ENCODE peak calls at places on chromosomes 13 and 19, in eight cellular contexts. P is choroid plexus epithelial cell, U is gastrocnemius medialis, D is WERI-Rb-1, B is AG09309, A is foreskin fibroblast, R is WTC11, N is GM10248. X is an unnamed sample.

GRCh38 chr13:24293761-24294160 is 15.6 kb upstream of the C1QTNF9 start:
- DNase-seq in N (no peak), P (no peak), A (no peak), D (no peak), B (no peak), U (no peak), R (no peak), X (no peak)

GRCh38 chr13:42009057-42009456 is 39.4 kb upstream of the DGKH start:
- DNase-seq in N (no peak), P (no peak), A (no peak), B (no peak), R (no peak), D (no peak), U (no peak), X (no peak)

GRCh38 chr13:111859361-111860105 is 207.4 kb upstream of the SOX1 start:
- DNase-seq in N (no peak), R (no peak), P (no peak), U (no peak), B (no peak), A (no peak), D (no peak), X (no peak)

GRCh38 chr19:23686622-23687423 is at the start of gene ZNF675:
- DNase-seq in P (peak; percentile 95), U (peak; percentile 86), R (peak; percentile 92), N (peak; percentile 83), D (peak; percentile 93), B (peak; percentile 65), A (peak; percentile 84), X (peak; percentile 84)

GRCh38 chr19:6276447-6276846 is 3.3 kb downstream of the MLLT1 start:
- DNase-seq in D (peak; percentile 70), A (peak; percentile 88), P (peak; percentile 75), B (peak; percentile 62), R (no peak), N (no peak), U (peak; percentile 59), X (no peak)

GRCh38 chr19:4717191-4717965 is 6.3 kb downstream of the DPP9 start:
- DNase-seq in N (no peak), R (no peak), U (no peak), D (no peak), P (peak; percentile 97), A (no peak), B (no peak), X (no peak)

GRCh38 chr13:63110431-63110830 is 1694.8 kb upstream of the PCDH20 start:
- DNase-seq in B (peak; percentile 32), R (no peak), U (no peak), A (no peak), D (no peak), N (no peak), P (no peak), X (no peak)

GRCh38 chr19:1576242-1577089 is 8.3 kb upstream of the MEX3D start:
- DNase-seq in P (no peak), A (no peak), D (no peak), B (no peak), N (no peak), R (no peak), U (no peak), X (no peak)

GRCh38 chr19:13463296-13463695 is 43.0 kb downstream of the CACNA1A start:
- DNase-seq in U (no peak), R (peak; percentile 78), N (no peak), B (no peak), P (peak; percentile 0), A (peak; percentile 2), D (no peak), X (peak; percentile 32)

GRCh38 chr19:55384576-55385235 is 614 bp upstream of the TMEM238 start:
- DNase-seq in R (no peak), B (no peak), P (no peak), U (no peak), A (no peak), N (no peak), D (no peak), X (no peak)

GRCh38 chr13:113456116-113456702 is 2.9 kb upstream of the ADPRHL1 start:
- DNase-seq in A (no peak), N (no peak), U (no peak), R (no peak), P (no peak), D (peak; percentile 9), B (no peak), X (no peak)

DNA sequence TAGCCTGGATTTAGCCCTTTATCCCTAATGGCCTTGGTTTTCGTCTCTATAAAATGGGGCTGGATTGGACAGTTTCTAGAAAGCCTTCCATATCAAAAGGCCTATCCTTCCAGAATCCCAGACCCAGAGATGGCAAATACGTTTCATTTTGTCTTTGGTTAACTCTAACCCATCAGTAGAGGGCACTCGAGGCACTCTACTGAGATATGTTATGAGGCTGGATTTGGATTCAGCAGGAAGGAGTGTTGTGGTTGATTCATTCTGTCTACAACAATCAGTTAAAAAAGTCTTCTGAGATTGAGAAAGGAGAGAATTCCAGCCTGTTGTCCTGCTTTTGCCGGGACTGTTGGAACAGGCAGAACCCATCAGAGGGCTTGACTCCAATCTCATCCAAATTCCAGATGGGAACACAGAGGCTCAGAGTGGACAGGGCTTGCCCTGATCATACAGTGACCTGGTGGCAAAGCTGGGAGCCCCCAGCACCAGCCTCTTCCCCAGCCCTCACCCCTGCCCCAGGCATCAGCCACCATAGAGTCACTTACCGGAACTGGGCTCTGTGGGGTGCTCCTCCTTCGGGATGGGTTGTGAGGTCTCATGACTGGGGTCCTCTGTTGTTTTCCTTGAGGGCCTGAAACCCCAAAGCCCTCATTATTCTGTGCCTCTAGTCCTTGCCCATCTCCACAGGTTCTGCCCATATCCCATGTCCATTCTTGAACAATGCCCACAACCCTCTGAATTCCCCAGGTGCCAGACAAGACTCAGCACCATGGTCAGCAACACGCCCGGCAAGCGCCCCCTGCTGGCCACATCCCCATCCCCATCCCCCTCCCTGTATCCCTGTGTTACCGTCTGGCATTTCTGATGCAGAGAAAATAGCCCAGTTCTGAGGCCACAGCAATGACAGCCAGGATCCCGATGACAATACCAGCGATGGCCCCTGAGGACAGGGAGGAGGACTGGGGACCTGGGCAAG is 12.3 kb upstream of the ZNF180 start:
- DNase-seq in A (peak; percentile 42), B (peak; percentile 31), R (peak; percentile 82), D (peak; percentile 67), P (peak; percentile 71), U (no peak), N (no peak), X (peak; percentile 42)
- TF ChIP-seq CTCF in A (peak; percentile 45), B (peak; percentile 77), R (peak; percentile 82), D (peak; percentile 74), P (peak; percentile 77), U (no peak), N (peak; percentile 24), X (no peak)

DNA sequence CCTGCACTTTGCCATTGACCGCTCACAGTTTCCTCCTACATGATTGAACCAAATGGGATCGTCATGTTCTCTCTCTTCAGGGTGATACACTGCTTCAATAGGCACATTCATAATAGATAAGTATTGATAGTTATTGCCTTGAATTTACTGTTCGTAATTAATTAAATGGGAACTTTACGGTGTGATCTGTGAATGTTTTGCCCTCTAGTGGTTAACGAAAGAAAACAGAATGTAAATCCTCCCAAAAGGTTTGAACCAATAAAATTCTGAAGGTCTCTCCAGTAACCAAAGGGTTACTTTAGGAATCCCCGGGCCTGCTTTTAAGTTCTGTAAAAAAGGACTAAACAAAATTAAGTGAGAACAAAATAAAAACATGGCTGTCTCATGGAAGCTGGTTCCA is 389.3 kb downstream of the DACH1 start:
- DNase-seq in D (no peak), U (no peak), R (no peak), P (peak; percentile 23), N (peak; percentile 5), A (no peak), B (no peak), X (peak; percentile 3)
- TF ChIP-seq CTCF in D (peak; percentile 14), U (no peak), R (peak; percentile 26), P (peak; percentile 56), N (no peak), A (peak; percentile 17), B (no peak), X (no peak)

DNA sequence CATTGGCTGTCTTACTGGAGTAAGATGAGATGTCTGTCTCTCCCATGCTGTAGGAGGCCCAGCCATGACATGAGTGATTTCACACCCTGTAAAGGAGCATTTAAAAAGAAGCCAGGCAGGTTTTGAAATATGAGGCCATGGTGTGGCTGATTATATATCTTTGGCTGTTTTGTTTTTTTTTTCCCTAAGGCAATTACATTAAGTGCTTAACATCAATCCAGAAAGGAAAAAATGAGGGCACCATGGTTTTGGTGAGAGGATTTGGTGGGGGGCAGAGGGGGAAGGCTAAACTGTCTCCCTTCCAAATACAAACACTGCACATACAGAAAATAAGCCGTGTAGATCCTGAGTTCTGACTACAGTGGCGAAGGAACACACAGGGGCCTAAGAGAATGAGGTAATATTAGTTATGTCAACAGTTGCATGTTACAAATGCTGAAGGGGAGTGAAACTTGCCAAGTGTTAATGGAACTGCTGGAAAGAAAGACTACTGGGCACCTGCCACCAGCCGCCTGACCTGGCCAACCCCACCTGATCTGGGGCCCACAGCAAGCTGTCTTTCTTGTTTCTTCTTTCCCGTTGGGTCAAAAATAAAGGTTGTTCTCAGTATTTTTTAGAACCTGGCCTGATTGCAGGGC is 183.7 kb upstream of the TSC22D1 start:
- DNase-seq in N (no peak), B (no peak), A (no peak), U (peak; percentile 86), R (no peak), D (no peak), P (peak; percentile 52), X (no peak)
- TF ChIP-seq CTCF in N (no peak), B (no peak), A (no peak), U (no peak), R (no peak), D (no peak), P (no peak), X (no peak)

GRCh38 chr13:74077375-74077774 is 56.8 kb downstream of the KLF12 start:
- DNase-seq in P (no peak), U (no peak), N (no peak), D (no peak), R (no peak), B (no peak), A (no peak), X (no peak)
- TF ChIP-seq CTCF in P (no peak), U (no peak), N (no peak), D (no peak), R (no peak), B (no peak), A (no peak), X (no peak)

DNA sequence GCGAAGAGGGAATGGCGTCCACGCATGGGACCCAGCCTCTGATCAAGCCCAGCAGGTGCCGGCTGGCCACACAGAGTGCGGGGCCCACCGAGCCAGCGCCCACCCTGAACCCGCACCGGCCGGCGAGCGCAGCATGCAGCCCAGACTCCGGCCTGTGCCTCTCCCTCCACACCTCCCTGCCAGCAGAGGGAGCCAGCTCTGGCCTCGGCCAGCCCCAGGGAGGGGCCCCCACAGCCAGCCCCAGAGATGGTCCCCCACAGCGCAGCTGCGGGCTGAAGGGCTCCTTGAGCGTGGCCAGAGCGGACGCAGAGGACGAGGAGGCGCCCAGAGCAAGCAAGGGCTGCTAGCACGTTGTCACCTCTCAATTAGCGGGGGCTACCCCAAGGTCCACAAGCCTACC is 904.5 kb downstream of the SLITRK6 start:
- DNase-seq in P (no peak), R (peak; percentile 39), D (no peak), N (no peak), U (no peak), B (no peak), A (no peak), X (no peak)
- TF ChIP-seq CTCF in P (no peak), R (no peak), D (peak; percentile 47), N (no peak), U (no peak), B (no peak), A (no peak), X (no peak)

X was measured in GM13976.